ENCODE peak calls at places on chromosomes 5 and 9, in six cellular contexts. One of them, this sample, is unnamed.

GRCh38 chr5:10469253-10470030 is 27.8 kb downstream of the ROPN1L start:
- DNase-seq in psoas muscle: no peak
- DNase-seq in SW480: no peak
- DNase-seq in stimulated activated CD4-positive, alpha-beta T cell treated with anti-CD3 and anti-CD28 coated beads, Interleukin-2, amount 100 ng/mL, for 48 hours: no peak
- DNase-seq in heart left ventricle: no peak
- DNase-seq in CD4-positive, alpha-beta memory T cell: no peak
- DNase-seq in this sample: peak; percentile 47

GRCh38 chr9:124258765-124259272 is 1.1 kb downstream of the NEK6 start:
- DNase-seq in CD4-positive, alpha-beta memory T cell: no peak
- DNase-seq in SW480: peak; percentile 41
- DNase-seq in psoas muscle: no peak
- DNase-seq in stimulated activated CD4-positive, alpha-beta T cell treated with anti-CD3 and anti-CD28 coated beads, Interleukin-2, amount 100 ng/mL, for 48 hours: no peak
- DNase-seq in heart left ventricle: no peak
- DNase-seq in this sample: no peak

GRCh38 chr9:104553261-104553660 is 15.7 kb upstream of the OR13C8 start:
- DNase-seq in SW480: no peak
- DNase-seq in stimulated activated CD4-positive, alpha-beta T cell treated with anti-CD3 and anti-CD28 coated beads, Interleukin-2, amount 100 ng/mL, for 48 hours: no peak
- DNase-seq in CD4-positive, alpha-beta memory T cell: no peak
- DNase-seq in heart left ventricle: no peak
- DNase-seq in psoas muscle: no peak
- DNase-seq in this sample: no peak

GRCh38 chr5:173271371-173271770 is 36.4 kb upstream of the NKX2-5 start:
- DNase-seq in stimulated activated CD4-positive, alpha-beta T cell treated with anti-CD3 and anti-CD28 coated beads, Interleukin-2, amount 100 ng/mL, for 48 hours: no peak
- DNase-seq in psoas muscle: no peak
- DNase-seq in CD4-positive, alpha-beta memory T cell: no peak
- DNase-seq in heart left ventricle: no peak
- DNase-seq in SW480: no peak
- DNase-seq in this sample: no peak

GRCh38 chr5:172568308-172568923 is 72.6 kb upstream of the NEURL1B start:
- DNase-seq in SW480: no peak
- DNase-seq in stimulated activated CD4-positive, alpha-beta T cell treated with anti-CD3 and anti-CD28 coated beads, Interleukin-2, amount 100 ng/mL, for 48 hours: no peak
- DNase-seq in psoas muscle: no peak
- DNase-seq in heart left ventricle: no peak
- DNase-seq in CD4-positive, alpha-beta memory T cell: no peak
- DNase-seq in this sample: no peak

GRCh38 chr9:111148994-111149759 is 110.9 kb upstream of the LPAR1 start:
- DNase-seq in SW480: peak; percentile 9
- DNase-seq in psoas muscle: peak; percentile 18
- DNase-seq in CD4-positive, alpha-beta memory T cell: no peak
- DNase-seq in heart left ventricle: no peak
- DNase-seq in stimulated activated CD4-positive, alpha-beta T cell treated with anti-CD3 and anti-CD28 coated beads, Interleukin-2, amount 100 ng/mL, for 48 hours: no peak
- DNase-seq in this sample: no peak

GRCh38 chr9:37663926-37664325 is 13.2 kb downstream of the FRMPD1 start:
- DNase-seq in heart left ventricle: no peak
- DNase-seq in SW480: no peak
- DNase-seq in stimulated activated CD4-positive, alpha-beta T cell treated with anti-CD3 and anti-CD28 coated beads, Interleukin-2, amount 100 ng/mL, for 48 hours: no peak
- DNase-seq in psoas muscle: no peak
- DNase-seq in CD4-positive, alpha-beta memory T cell: no peak
- DNase-seq in this sample: no peak

GRCh38 chr5:55734658-55735057 is 3.2 kb upstream of the DDX4 start:
- DNase-seq in CD4-positive, alpha-beta memory T cell: no peak
- DNase-seq in psoas muscle: no peak
- DNase-seq in heart left ventricle: no peak
- DNase-seq in SW480: no peak
- DNase-seq in stimulated activated CD4-positive, alpha-beta T cell treated with anti-CD3 and anti-CD28 coated beads, Interleukin-2, amount 100 ng/mL, for 48 hours: no peak
- DNase-seq in this sample: no peak

GRCh38 chr9:81132796-81133195 is 556.6 kb downstream of the TLE1 start:
- DNase-seq in stimulated activated CD4-positive, alpha-beta T cell treated with anti-CD3 and anti-CD28 coated beads, Interleukin-2, amount 100 ng/mL, for 48 hours: no peak
- DNase-seq in heart left ventricle: no peak
- DNase-seq in SW480: no peak
- DNase-seq in psoas muscle: no peak
- DNase-seq in CD4-positive, alpha-beta memory T cell: no peak
- DNase-seq in this sample: no peak

GRCh38 chr5:21931076-21931475 is 922.1 kb downstream of the CDH12 start:
- DNase-seq in heart left ventricle: no peak
- DNase-seq in psoas muscle: no peak
- DNase-seq in stimulated activated CD4-positive, alpha-beta T cell treated with anti-CD3 and anti-CD28 coated beads, Interleukin-2, amount 100 ng/mL, for 48 hours: no peak
- DNase-seq in SW480: no peak
- DNase-seq in CD4-positive, alpha-beta memory T cell: no peak
- DNase-seq in this sample: no peak

GRCh38 chr5:178940569-178941360 is at the start of gene ZNF454:
- DNase-seq in heart left ventricle: peak; percentile 96
- DNase-seq in CD4-positive, alpha-beta memory T cell: no peak
- DNase-seq in psoas muscle: peak; percentile 86
- DNase-seq in SW480: no peak
- DNase-seq in stimulated activated CD4-positive, alpha-beta T cell treated with anti-CD3 and anti-CD28 coated beads, Interleukin-2, amount 100 ng/mL, for 48 hours: no peak
- DNase-seq in this sample: peak; percentile 88

GRCh38 chr9:70411141-70411929 is 3.1 kb downstream of the KLF9 start:
- DNase-seq in psoas muscle: peak; percentile 84
- DNase-seq in SW480: no peak
- DNase-seq in CD4-positive, alpha-beta memory T cell: peak; percentile 64
- DNase-seq in stimulated activated CD4-positive, alpha-beta T cell treated with anti-CD3 and anti-CD28 coated beads, Interleukin-2, amount 100 ng/mL, for 48 hours: no peak
- DNase-seq in heart left ventricle: peak; percentile 76
- DNase-seq in this sample: peak; percentile 85

GRCh38 chr5:124352312-124352711 is 394.1 kb downstream of the ZNF608 start:
- DNase-seq in CD4-positive, alpha-beta memory T cell: no peak
- DNase-seq in SW480: no peak
- DNase-seq in psoas muscle: no peak
- DNase-seq in stimulated activated CD4-positive, alpha-beta T cell treated with anti-CD3 and anti-CD28 coated beads, Interleukin-2, amount 100 ng/mL, for 48 hours: no peak
- DNase-seq in heart left ventricle: no peak
- DNase-seq in this sample: no peak

GRCh38 chr9:128097156-128098016 is 29.4 kb downstream of the SLC25A25 start:
- DNase-seq in psoas muscle: no peak
- DNase-seq in SW480: no peak
- DNase-seq in CD4-positive, alpha-beta memory T cell: no peak
- DNase-seq in stimulated activated CD4-positive, alpha-beta T cell treated with anti-CD3 and anti-CD28 coated beads, Interleukin-2, amount 100 ng/mL, for 48 hours: no peak
- DNase-seq in heart left ventricle: peak; percentile 52
- DNase-seq in this sample: no peak